ENCODE peak calls at places on chromosomes 3 and 15, in eight cellular contexts. C is T-helper 9 cell; D is SW480; Y is epithelial cell of proximal tubule; E is skeletal muscle cell; Q is effector CD4-positive, alpha-beta T cell; U is adipocyte; T is mesendoderm. X is an unnamed sample.

GRCh38 chr15:90986790-90987507 is 7.4 kb downstream of the PRC1 start:
- DNase-seq in C (no peak), Y (no peak), Q (no peak), T (no peak), E (no peak), D (no peak), U (no peak), X (no peak)

GRCh38 chr3:167899090-167899489 is 163.6 kb downstream of the SERPINI1 start:
- DNase-seq in T (no peak), Y (no peak), D (no peak), U (no peak), E (no peak), C (no peak), Q (no peak), X (no peak)

GRCh38 chr3:194235160-194235559 is 99.2 kb downstream of the HES1 start:
- DNase-seq in Q (no peak), D (no peak), E (no peak), T (no peak), C (no peak), U (no peak), Y (no peak), X (no peak)

GRCh38 chr15:99181544-99181943 is 67.8 kb downstream of the TTC23 start:
- DNase-seq in Y (no peak), T (peak), C (no peak), D (no peak), E (no peak), U (no peak), Q (no peak), X (peak)

GRCh38 chr3:50237133-50237651 is 1.2 kb downstream of the GNAI2 start:
- DNase-seq in D (no peak), T (peak), U (peak), Q (peak), Y (no peak), C (no peak), E (no peak), X (peak)

GRCh38 chr15:60471314-60471713 is 7.6 kb downstream of the ICE2 start:
- DNase-seq in D (no peak), E (no peak), T (no peak), Q (no peak), U (no peak), C (no peak), Y (no peak), X (no peak)

GRCh38 chr15:38860682-38861081 is 296.1 kb upstream of the RASGRP1 start:
- DNase-seq in C (no peak), T (no peak), Q (no peak), E (no peak), Y (no peak), U (peak), D (no peak), X (peak)

GRCh38 chr15:95025924-95026728 is 794.8 kb downstream of the MCTP2 start:
- DNase-seq in Y (no peak), D (peak), U (peak), E (no peak), T (peak), C (no peak), Q (no peak), X (peak)

GRCh38 chr3:15462451-15462850 is 35.1 kb downstream of the EAF1 start:
- DNase-seq in D (no peak), C (no peak), U (no peak), Y (no peak), T (no peak), E (no peak), Q (no peak), X (no peak)

GRCh38 chr3:30751610-30752299 is 142.7 kb downstream of the GADL1 start:
- DNase-seq in C (peak), Q (peak), U (peak), E (no peak), Y (no peak), T (peak), D (peak), X (peak)

GRCh38 chr3:40780341-40780800 is 255.6 kb downstream of the ZNF621 start:
- DNase-seq in T (peak), Y (no peak), E (no peak), D (no peak), U (peak), Q (no peak), C (no peak), X (no peak)

GRCh38 chr3:185823280-185824044 is 1.4 kb downstream of the IGF2BP2 start:
- DNase-seq in Q (no peak), E (no peak), U (peak), Y (no peak), D (peak), T (peak), C (no peak), X (peak)

GRCh38 chr3:184531580-184532290 is 29.9 kb upstream of the EPHB3 start:
- DNase-seq in E (no peak), Y (no peak), U (no peak), D (no peak), Q (no peak), C (no peak), T (no peak), X (peak)

GRCh38 chr3:134375542-134376384 is 1.5 kb upstream of the AMOTL2 start:
- DNase-seq in U (no peak), Y (no peak), E (no peak), C (no peak), T (no peak), D (no peak), Q (no peak), X (no peak)

GRCh38 chr15:74179983-74180688 is 6.6 kb downstream of the ISLR start:
- DNase-seq in Y (no peak), T (peak), E (no peak), Q (no peak), D (no peak), C (no peak), U (peak), X (peak)

GRCh38 chr3:37753428-37753827 is 108.3 kb upstream of the CTDSPL start:
- DNase-seq in Q (no peak), E (no peak), U (no peak), Y (no peak), T (no peak), D (no peak), C (no peak), X (no peak)

GRCh38 chr15:25241241-25241801 is 197.5 kb downstream of the UBE3A start:
- DNase-seq in E (no peak), U (no peak), Q (peak), T (no peak), C (no peak), Y (no peak), D (no peak), X (no peak)

GRCh38 chr3:192013110-192013509 is 552.1 kb downstream of the PYDC2 start:
- DNase-seq in E (no peak), U (no peak), D (no peak), C (no peak), Q (no peak), Y (no peak), T (no peak), X (no peak)

X was measured in fibroblast of villous mesenchyme.